ENCODE peak calls at places on chromosomes 1 and 21, in four cellular contexts. F, G, P and N are unnamed samples.

GRCh38 chr1:40039245-40039756 is 1.2 kb upstream of the CAP1 start:
- DNase-seq in P (no peak), G (no peak), F (no peak), N (no peak)

GRCh38 chr1:34147301-34147700 is 17.7 kb downstream of the CSMD2 start:
- DNase-seq in F (no peak), G (no peak), P (no peak), N (no peak)

GRCh38 chr1:153626477-153626928 is 802 bp downstream of the S100A13 start:
- DNase-seq in F (no peak), G (no peak), P (no peak), N (no peak)

GRCh38 chr21:41583274-41583790 is 75.4 kb upstream of the TMPRSS2 start:
- DNase-seq in F (peak), G (peak), P (no peak), N (peak)

GRCh38 chr1:168734271-168734670 is 5.3 kb upstream of the DPT start:
- DNase-seq in G (no peak), F (no peak), P (no peak), N (no peak)

GRCh38 chr21:42760977-42761751 is 107.7 kb downstream of the PDE9A start:
- DNase-seq in F (no peak), G (no peak), P (no peak), N (no peak)

GRCh38 chr21:17671733-17672132 is 59.0 kb upstream of the BTG3 start:
- DNase-seq in G (no peak), P (no peak), F (no peak), N (no peak)

GRCh38 chr1:244918422-244919319 is 54.3 kb upstream of the HNRNPU start:
- DNase-seq in P (no peak), F (peak), G (no peak), N (no peak)

GRCh38 chr1:27885114-27885528 is 12.8 kb downstream of the THEMIS2 start:
- DNase-seq in G (peak), F (no peak), P (no peak), N (peak)

GRCh38 chr1:221829327-221830011 is 87.6 kb upstream of the DUSP10 start:
- DNase-seq in F (no peak), G (no peak), P (no peak), N (no peak)

GRCh38 chr1:24888971-24889670 is 41.0 kb downstream of the RUNX3 start:
- DNase-seq in P (no peak), F (no peak), G (no peak), N (no peak)

GRCh38 chr1:6872573-6873261 is 87.5 kb downstream of the CAMTA1 start:
- DNase-seq in G (no peak), F (no peak), P (no peak), N (no peak)

GRCh38 chr1:113153116-113153803 is 80.3 kb downstream of the LRIG2 start:
- DNase-seq in G (no peak), F (no peak), P (no peak), N (no peak)

GRCh38 chr1:241848680-241849344 is 808 bp downstream of the EXO1 start:
- DNase-seq in F (no peak), P (no peak), G (no peak), N (no peak)

GRCh38 chr1:209710098-209710497 is 5.5 kb downstream of the HSD11B1 start:
- DNase-seq in G (no peak), P (no peak), F (no peak), N (no peak)

GRCh38 chr1:238380167-238380566 is 489.4 kb upstream of the ZP4 start:
- DNase-seq in G (no peak), P (no peak), F (no peak), N (no peak)

DNA sequence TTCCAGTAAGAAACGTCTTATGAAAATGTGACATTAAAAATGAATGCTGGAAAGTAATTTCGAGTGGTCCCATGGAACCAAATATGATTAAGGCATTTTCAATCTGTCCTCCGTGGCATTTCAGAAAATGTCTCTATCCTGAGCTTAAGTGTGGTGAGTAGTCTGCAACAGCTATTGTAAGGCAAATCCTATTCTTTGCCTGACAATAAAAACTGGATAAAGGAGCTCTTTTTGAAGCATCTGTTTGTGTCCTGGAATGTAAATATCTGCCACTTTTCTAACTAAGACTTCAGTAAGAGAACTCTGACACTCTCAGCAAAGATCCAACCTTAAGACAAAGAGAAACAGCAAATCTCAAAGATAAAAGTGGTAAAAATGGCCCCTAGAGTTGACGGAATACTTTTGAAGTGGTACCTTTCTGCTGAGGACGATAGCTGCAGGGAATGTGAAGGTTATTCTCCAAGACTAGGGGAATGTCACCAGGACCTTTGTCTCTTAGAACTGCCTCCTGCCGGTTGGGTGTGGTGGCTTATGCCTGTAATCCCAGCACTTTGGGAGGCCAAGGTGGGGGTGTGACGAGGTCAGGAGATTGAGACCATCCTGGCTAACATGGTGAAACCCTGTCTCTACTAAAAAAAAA is 486.7 kb upstream of the ZP4 start:
- DNase-seq in P (no peak), F (no peak), G (no peak), N (no peak)
- TF ChIP-seq CTCF in P (no peak), F (no peak), G (no peak), N (no peak)

DNA sequence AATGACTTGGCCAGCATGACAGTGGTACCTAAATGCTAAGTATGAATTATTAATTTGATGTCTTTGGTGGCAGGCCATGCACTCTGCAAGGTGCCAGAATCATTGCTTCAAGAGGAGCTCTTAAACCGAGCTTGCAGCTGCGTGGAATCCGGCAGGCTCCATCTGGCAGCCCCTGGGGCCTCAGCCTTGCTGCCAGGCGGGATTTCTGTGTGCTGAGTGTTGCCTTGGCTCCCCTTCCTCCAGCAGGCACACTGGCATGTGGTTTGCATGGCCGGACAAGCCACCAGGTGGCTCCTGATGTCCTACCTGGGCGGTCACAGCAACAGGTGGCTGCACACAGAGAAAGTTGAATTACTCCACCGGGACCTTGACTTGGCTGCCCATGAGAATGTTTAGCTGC is 155.4 kb downstream of the URB2 start:
- DNase-seq in F (peak), G (no peak), P (no peak), N (peak)
- TF ChIP-seq CTCF in F (peak), G (peak), P (no peak), N (no peak)

DNA sequence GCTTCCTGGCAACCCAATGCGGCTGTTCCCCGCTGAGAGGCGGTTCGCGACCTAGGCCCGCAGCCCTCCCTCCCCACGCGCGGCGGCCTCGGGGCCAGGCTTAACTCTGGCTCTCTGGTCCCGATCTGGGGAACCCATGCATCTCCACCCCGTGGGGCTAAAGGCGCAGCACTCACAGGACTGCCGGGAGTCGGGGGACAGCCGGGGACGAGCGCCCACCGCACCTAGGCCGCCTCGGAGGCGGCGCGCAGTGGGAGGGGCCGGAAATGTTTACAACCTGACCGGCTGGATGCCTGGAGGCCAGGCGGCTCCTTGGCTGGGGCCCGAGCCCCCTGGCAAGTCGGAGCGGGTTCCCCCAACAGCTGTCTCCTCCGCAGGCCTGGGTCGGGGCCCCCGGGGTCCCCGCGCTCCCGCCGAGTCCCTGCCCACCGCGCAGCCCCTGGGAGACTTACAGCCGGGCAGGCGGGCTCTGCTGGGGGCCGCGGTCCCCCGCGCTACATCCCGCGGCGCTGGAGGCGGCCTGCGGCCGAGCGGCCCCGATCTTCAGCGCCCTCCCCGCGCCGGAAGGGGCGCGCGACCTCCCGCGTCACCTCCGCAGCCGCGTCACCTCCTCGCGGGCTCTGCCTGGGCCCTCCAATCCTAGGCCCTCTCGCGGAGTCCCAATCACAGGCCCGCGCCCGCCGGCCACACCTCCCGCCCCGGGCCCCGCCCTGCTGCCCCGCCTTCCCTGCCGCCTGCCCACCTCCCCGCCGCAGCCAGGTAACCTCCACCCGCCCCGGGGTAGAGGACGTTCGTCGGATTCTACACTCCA is at the start of gene ADIPOR1:
- DNase-seq in G (peak), P (peak), F (peak), N (peak)
- TF ChIP-seq CTCF in G (no peak), P (peak), F (no peak), N (no peak)

GRCh38 chr21:37994211-37994610 is 78.0 kb upstream of the KCNJ6 start:
- DNase-seq in P (no peak), F (no peak), G (no peak), N (no peak)
- TF ChIP-seq CTCF in P (no peak), F (no peak), G (no peak), N (no peak)

GRCh38 chr1:228689255-228689654 is 46.0 kb upstream of the RHOU start:
- DNase-seq in G (no peak), F (no peak), P (no peak), N (peak)

GRCh38 chr1:228697209-228698016 is 37.9 kb upstream of the RHOU start:
- DNase-seq in G (peak), F (peak), P (peak), N (peak)

GRCh38 chr1:228695015-228695955 is 40.0 kb upstream of the RHOU start:
- DNase-seq in F (no peak), P (no peak), G (no peak), N (no peak)

GRCh38 chr1:228687562-228687961 is 47.7 kb upstream of the RHOU start:
- DNase-seq in G (no peak), P (no peak), F (no peak), N (no peak)

DNA sequence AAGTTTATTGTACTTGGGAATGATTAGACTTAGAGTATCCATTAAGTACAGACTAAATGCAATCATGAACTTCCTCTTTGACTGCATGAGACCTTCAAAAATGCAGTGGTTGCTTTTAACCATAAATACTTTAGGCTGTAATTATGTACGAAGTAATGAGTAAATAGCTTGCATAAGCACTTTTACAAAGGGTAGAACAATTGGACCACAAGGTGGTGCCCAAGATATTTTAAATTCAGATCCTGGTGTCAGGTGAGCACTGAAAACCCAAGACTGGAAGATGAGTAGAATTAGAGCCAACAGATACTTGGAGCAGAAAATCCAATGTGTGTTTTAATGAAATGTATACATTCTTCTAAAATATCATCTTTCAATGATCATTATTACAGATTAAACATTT is 43.4 kb upstream of the RHOU start:
- DNase-seq in P (no peak), G (no peak), F (no peak), N (no peak)
- TF ChIP-seq CTCF in P (peak), G (peak), F (no peak), N (no peak)

GRCh38 chr1:22379566-22379965 is 72.1 kb upstream of the ZBTB40 start:
- DNase-seq in G (no peak), F (no peak), P (no peak), N (no peak)

GRCh38 chr1:22383526-22384291 is 67.9 kb upstream of the ZBTB40 start:
- DNase-seq in G (no peak), F (no peak), P (no peak), N (no peak)

GRCh38 chr1:22376546-22376945 is 75.1 kb upstream of the ZBTB40 start:
- DNase-seq in G (no peak), F (no peak), P (no peak), N (no peak)

GRCh38 chr1:22376976-22377375 is 74.7 kb upstream of the ZBTB40 start:
- DNase-seq in P (no peak), F (no peak), G (no peak), N (no peak)

DNA sequence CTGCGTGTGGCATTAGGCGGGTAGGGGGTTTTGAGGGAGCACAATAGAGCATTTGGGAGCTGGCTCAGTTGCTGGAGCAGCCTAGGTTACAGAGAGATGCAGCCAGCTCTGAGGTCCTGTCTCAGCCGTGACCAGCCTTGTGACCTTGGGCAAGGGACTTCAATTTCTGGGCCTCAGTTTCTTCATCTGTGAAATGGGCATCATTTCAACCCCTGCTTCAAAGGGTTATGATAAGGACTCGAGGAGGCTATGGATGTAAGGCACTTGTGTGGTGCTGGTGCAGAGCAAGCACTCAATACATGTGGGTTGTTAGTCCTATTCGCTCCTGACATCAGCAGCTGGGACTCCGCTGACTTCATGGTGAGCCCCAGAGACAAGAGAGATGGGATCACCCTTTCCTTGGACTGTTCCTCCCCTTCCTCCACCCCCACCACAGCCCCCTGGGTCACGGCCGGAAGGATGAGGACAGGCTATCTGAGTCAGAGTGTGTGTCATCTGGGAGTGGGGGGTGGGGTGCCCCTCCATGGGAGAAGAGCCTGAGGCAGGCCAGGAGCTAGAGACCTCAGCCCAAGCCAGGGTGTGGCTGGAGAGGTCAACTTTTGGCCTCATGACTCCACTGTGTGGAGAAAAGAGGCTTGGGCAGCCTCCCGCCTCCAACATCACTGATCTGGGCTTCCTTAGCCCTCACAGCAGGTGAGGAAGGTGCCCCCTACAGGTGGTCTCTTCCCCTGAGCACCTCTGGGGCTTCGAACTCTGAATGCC is 71.4 kb upstream of the ZBTB40 start:
- DNase-seq in F (no peak), P (no peak), G (no peak), N (no peak)
- TF ChIP-seq CTCF in F (no peak), P (no peak), G (no peak), N (no peak)

GRCh38 chr1:204530932-204531331 is 14.7 kb downstream of the MDM4 start:
- DNase-seq in F (no peak), P (no peak), G (no peak), N (no peak)

GRCh38 chr1:204532832-204533231 is 16.6 kb downstream of the MDM4 start:
- DNase-seq in P (no peak), F (no peak), G (no peak), N (no peak)

GRCh38 chr1:204528677-204529076 is 12.5 kb downstream of the MDM4 start:
- DNase-seq in P (no peak), F (no peak), G (no peak), N (no peak)

GRCh38 chr1:204528241-204528640 is 12.0 kb downstream of the MDM4 start:
- DNase-seq in P (no peak), G (no peak), F (no peak), N (no peak)

GRCh38 chr1:204529371-204529895 is 13.2 kb downstream of the MDM4 start:
- DNase-seq in F (no peak), G (no peak), P (no peak), N (no peak)
- TF ChIP-seq CTCF in F (no peak), G (no peak), P (no peak), N (no peak)

DNA sequence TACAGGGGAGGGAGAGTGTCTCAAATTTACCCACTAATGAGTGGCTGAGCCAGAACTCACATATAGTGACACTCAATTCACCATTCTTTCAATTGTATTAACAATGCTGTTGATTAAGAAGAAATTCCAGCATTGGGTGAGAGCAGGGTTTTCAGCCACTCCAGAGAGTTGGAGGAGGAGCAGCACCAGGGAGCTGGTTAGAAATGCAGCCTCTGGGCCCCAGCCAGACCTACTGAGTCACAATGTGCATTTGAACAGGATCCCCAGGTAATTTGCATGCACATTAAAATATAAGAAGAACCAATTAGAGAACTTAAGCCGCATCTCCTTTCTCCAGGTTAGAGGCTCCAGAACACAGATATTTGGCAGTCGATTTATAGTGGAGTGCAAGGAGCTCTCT is 41.8 kb downstream of the TNR start:
- DNase-seq in F (no peak), P (no peak), G (no peak), N (peak)
- TF ChIP-seq CTCF in F (no peak), P (no peak), G (no peak), N (no peak)